ENCODE peak calls at places on chromosomes 5 and 9, in seven cellular contexts. W is lower lobe of right lung, P is lung, B is left lung, N is stomach, A is astrocyte, O is SK-N-SH. K is an unnamed sample. For H3K4me1 and H3K36me3, the result is how much of the 10 kb centered on the place peaks cover.

GRCh38 chr9:84146893-84147705 is 166.5 kb downstream of the RMI1 start:
- DNase-seq in W (no peak), P (no peak), B (no peak), N (no peak), A (no peak), O (no peak), K (peak)

GRCh38 chr5:56460681-56461191 is 227.6 kb upstream of the ANKRD55 start:
- DNase-seq in W (no peak), P (no peak), B (no peak), N (no peak), A (no peak), O (peak), K (no peak)

GRCh38 chr5:27336817-27337216 is 298.4 kb upstream of the CDH9 start:
- DNase-seq in W (no peak), P (no peak), B (no peak), N (no peak), A (no peak), O (no peak), K (no peak)

GRCh38 chr5:159343295-159344094 is 13.2 kb upstream of the IL12B start:
- DNase-seq in W (no peak), P (no peak), B (no peak), N (no peak), A (no peak), O (no peak), K (no peak)

GRCh38 chr9:96222132-96222531 is 79.8 kb downstream of the HSD17B3 start:
- DNase-seq in W (no peak), P (no peak), B (no peak), N (no peak), A (no peak), O (peak), K (no peak)

GRCh38 chr9:131417264-131418142 is 23.6 kb downstream of the PRRC2B start:
- DNase-seq in W (no peak), P (no peak), B (no peak), N (no peak), A (no peak), O (peak), K (no peak)

GRCh38 chr5:99191181-99191775 is 262.5 kb upstream of the CHD1 start:
- DNase-seq in W (no peak), P (no peak), B (no peak), N (no peak), A (peak), O (no peak), K (no peak)

GRCh38 chr5:31981361-31981955 is 192.7 kb downstream of the GOLPH3 start:
- DNase-seq in W (no peak), P (no peak), B (no peak), N (no peak), A (no peak), O (no peak), K (no peak)

GRCh38 chr5:132674671-132675506 is 1.1 kb downstream of the IL4 start:
- DNase-seq in W (no peak), P (no peak), B (no peak), N (no peak), A (peak), O (no peak), K (peak)

GRCh38 chr5:177546262-177546741 is 8.1 kb downstream of the FAM193B start:
- DNase-seq in W (no peak), P (peak), B (no peak), N (no peak), A (peak), O (no peak), K (peak)

GRCh38 chr5:73448451-73449136 is at the start of gene FOXD1:
- DNase-seq in W (peak), P (no peak), B (peak), N (peak), A (peak), O (peak), K (peak)

GRCh38 chr5:41793156-41793770 is 77.0 kb downstream of the OXCT1 start:
- DNase-seq in W (no peak), P (no peak), B (no peak), N (no peak), A (peak), O (peak), K (peak)
- H3K4me1 ChIP-seq in W (under half), P (under half), B (under half), N (under half), A (half or more), O (half or more), K (under half)

GRCh38 chr9:92637886-92638620 is 31.9 kb downstream of the IPPK start:
- DNase-seq in W (peak), P (no peak), B (no peak), N (peak), A (no peak), O (no peak), K (no peak)
- H3K36me3 ChIP-seq in W (half or more), P (under half), B (half or more), N (half or more), A (under half), O (half or more), K (half or more)

GRCh38 chr9:34380034-34380510 is 3.4 kb upstream of the MYORG start:
- DNase-seq in W (peak), P (no peak), B (no peak), N (no peak), A (no peak), O (no peak), K (no peak)
- H3K4me3 ChIP-seq in W (peak), P (no peak), B (peak), N (peak), A (no peak), O (no peak), K (no peak)

DNA sequence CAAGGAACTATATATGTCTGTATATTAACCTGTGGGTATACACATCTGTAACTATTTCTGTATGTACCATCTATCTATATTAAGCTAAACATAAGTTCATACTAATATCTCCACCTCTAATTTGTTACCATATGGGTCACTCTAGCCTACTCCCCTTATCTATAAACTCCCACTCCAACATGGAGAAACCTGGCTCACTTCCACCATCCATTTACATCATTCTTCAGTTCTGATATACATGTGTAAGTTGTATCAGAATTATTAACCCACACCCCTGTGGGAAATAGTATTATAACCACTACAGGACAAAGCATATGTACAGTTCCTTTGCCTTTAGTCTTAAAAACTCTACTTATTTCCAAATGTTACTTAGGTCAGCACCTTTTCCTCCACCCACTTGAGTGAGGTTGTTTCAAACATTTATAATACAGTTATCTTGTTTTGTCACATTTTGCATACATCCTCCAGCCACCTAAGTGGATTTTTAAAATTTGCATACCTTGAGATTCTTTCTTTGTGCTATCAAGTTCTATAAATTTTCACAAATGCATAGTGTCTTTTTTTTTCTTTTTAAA is 10.6 kb downstream of the NDFIP1 start:
- DNase-seq in W (no peak), P (no peak), B (no peak), N (no peak), A (no peak), O (peak), K (no peak)
- H3K4me1 ChIP-seq in W (half or more), P (under half), B (under half), N (half or more), A (under half), O (under half), K (under half)

DNA sequence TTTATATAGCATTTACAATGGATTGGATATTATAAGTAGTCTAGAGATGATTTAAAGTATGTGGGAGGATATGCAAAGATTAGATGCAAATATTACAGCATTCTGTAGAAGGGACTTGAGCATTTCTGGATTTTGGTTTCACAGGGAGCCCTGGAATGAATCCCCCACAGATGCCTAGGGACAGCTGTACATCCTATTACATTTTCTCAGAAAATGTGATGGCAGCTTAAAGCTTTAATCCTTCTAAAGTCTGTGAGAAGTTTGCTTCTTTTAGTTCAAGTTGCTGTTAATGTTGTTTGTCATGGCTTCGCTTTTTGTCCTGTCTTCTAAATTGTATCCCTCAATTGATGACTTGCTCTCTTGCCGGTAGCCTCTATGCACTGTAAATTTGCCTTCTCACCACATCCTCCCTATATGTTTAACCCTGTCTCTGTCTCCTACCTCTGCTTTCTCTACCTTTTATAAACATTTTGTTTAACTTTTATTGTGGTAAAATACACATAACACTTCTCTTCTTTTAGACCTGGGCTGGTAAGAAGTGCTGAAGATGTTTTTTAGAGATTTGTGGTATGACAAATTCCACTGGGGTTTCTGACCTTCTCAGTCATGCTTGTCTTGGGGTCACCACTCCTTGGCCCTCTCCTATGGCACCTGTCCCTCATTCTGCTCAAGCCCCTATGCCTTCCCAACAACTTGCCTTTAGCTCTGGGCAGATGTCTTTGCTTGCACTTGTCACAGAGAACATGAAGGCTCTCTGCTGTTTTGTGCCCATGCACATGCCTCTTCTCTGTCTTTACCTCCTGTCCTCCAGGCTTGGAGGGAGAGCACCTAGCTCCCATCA is 37.9 kb downstream of the LNPEP start:
- DNase-seq in W (no peak), P (no peak), B (no peak), N (no peak), A (no peak), O (no peak), K (no peak)
- H3K36me3 ChIP-seq in W (under half), P (under half), B (under half), N (under half), A (under half), O (under half), K (under half)

K was measured in SJSA1.